ENCODE peak calls at places on chromosomes 6 and 20, in four cellular contexts. G is Panc1, W is PC-3, F is colonic mucosa. S is an unnamed sample. For H3K36me3, the result is how much of the 10 kb centered on the place peaks cover.

GRCh38 chr6:144595266-144595665 is 310.1 kb downstream of the UTRN start:
- DNase-seq in W (no peak), G (no peak), F (no peak), S (no peak)

GRCh38 chr20:20594171-20594530 is 118.3 kb downstream of the RALGAPA2 start:
- DNase-seq in G (no peak), W (peak), F (no peak), S (no peak)

GRCh38 chr20:50229156-50229605 is 38.6 kb downstream of the CEBPB start:
- DNase-seq in G (no peak), W (peak), F (peak), S (no peak)

GRCh38 chr20:49283703-49284625 is 6.1 kb upstream of the ZNFX1 start:
- DNase-seq in G (no peak), F (no peak), W (peak), S (no peak)

GRCh38 chr20:56909918-56910714 is 281.0 kb downstream of the TFAP2C start:
- DNase-seq in G (no peak), W (no peak), F (no peak), S (no peak)

GRCh38 chr6:53441035-53441493 is 92.3 kb upstream of the ELOVL5 start:
- DNase-seq in G (no peak), W (no peak), F (no peak), S (no peak)

GRCh38 chr6:72620866-72621242 is 1.0 kb upstream of the KCNQ5 start:
- DNase-seq in W (no peak), G (no peak), F (no peak), S (no peak)

GRCh38 chr6:112037783-112038216 is 16.1 kb upstream of the CCN6 start:
- DNase-seq in W (peak), F (peak), G (no peak), S (peak)

GRCh38 chr20:36050436-36051317 is 82.3 kb downstream of the CNBD2 start:
- DNase-seq in F (peak), G (peak), W (peak), S (peak)

GRCh38 chr6:33298773-33299236 is at the start of gene RGL2:
- DNase-seq in W (peak), F (peak), G (no peak), S (no peak)

GRCh38 chr6:165695736-165696515 is 32.9 kb upstream of the PDE10A start:
- DNase-seq in W (no peak), F (no peak), G (no peak), S (no peak)

GRCh38 chr6:165109011-165109410 is 200.4 kb downstream of the C6orf118 start:
- DNase-seq in F (no peak), G (no peak), W (no peak), S (no peak)

GRCh38 chr6:46172176-46172575 is 1.4 kb upstream of the ENPP5 start:
- DNase-seq in W (no peak), F (no peak), G (no peak), S (no peak)

GRCh38 chr20:14644698-14645097 is 307.3 kb upstream of the FLRT3 start:
- DNase-seq in G (no peak), F (no peak), W (no peak), S (no peak)

GRCh38 chr6:80183019-80183418 is 76.5 kb downstream of the BCKDHB start:
- DNase-seq in F (no peak), G (no peak), W (no peak), S (no peak)

GRCh38 chr6:90000864-90001731 is 106.8 kb downstream of the GJA10 start:
- DNase-seq in F (no peak), W (peak), G (no peak), S (no peak)

GRCh38 chr6:45724511-45724910 is 291.1 kb downstream of the CLIC5 start:
- DNase-seq in F (no peak), G (no peak), W (peak), S (no peak)

GRCh38 chr6:42118162-42119001 is 24.0 kb downstream of the C6orf132 start:
- DNase-seq in F (peak), G (no peak), W (peak), S (no peak)

GRCh38 chr6:22413681-22414305 is 117.0 kb upstream of the PRL start:
- DNase-seq in G (no peak), W (peak), F (no peak), S (no peak)

GRCh38 chr20:61458146-61458746 is 206.2 kb downstream of the CDH4 start:
- DNase-seq in W (no peak), G (no peak), F (no peak), S (no peak)

GRCh38 chr6:39980839-39981580 is 46.7 kb upstream of the MOCS1 start:
- DNase-seq in G (no peak), F (peak), W (peak), S (no peak)

GRCh38 chr20:53975761-53976160 is 94.6 kb downstream of the BCAS1 start:
- DNase-seq in W (no peak), F (no peak), G (no peak), S (no peak)

GRCh38 chr6:38671885-38672467 is 31.0 kb downstream of the GLO1 start:
- DNase-seq in F (peak), G (peak), W (peak), S (peak)

GRCh38 chr20:59823860-59824259 is 109.6 kb downstream of the SYCP2 start:
- DNase-seq in F (peak), G (no peak), W (no peak), S (no peak)

GRCh38 chr20:16595376-16595775 is 22.1 kb upstream of the KIF16B start:
- DNase-seq in G (no peak), W (no peak), F (no peak), S (no peak)

GRCh38 chr6:135935951-135936601 is 84.6 kb downstream of the PDE7B start:
- DNase-seq in G (peak), F (no peak), W (peak), S (no peak)

GRCh38 chr20:61112515-61112914 is 139.5 kb upstream of the CDH4 start:
- DNase-seq in W (no peak), F (no peak), G (no peak), S (no peak)

GRCh38 chr20:1663917-1664316 is 6.3 kb upstream of the SIRPG start:
- DNase-seq in W (peak), F (no peak), G (no peak), S (no peak)

GRCh38 chr6:110581682-110582081 is 105.3 kb upstream of the SLC22A16 start:
- DNase-seq in G (no peak), W (no peak), F (no peak), S (no peak)

GRCh38 chr6:133362813-133363212 is 121.7 kb downstream of the EYA4 start:
- DNase-seq in G (no peak), F (no peak), W (no peak), S (no peak)

GRCh38 chr6:2988076-2988425 is 11.6 kb upstream of the NQO2 start:
- DNase-seq in W (no peak), F (no peak), G (no peak), S (no peak)

GRCh38 chr20:57076202-57076651 is 190.2 kb downstream of the BMP7 start:
- DNase-seq in F (no peak), W (peak), G (no peak), S (no peak)

GRCh38 chr6:30349411-30350177 is 4.6 kb downstream of the RPP21 start:
- DNase-seq in F (no peak), G (no peak), W (no peak), S (no peak)

GRCh38 chr20:11604339-11604738 is 313.4 kb upstream of the BTBD3 start:
- DNase-seq in G (no peak), W (no peak), F (no peak), S (no peak)

DNA sequence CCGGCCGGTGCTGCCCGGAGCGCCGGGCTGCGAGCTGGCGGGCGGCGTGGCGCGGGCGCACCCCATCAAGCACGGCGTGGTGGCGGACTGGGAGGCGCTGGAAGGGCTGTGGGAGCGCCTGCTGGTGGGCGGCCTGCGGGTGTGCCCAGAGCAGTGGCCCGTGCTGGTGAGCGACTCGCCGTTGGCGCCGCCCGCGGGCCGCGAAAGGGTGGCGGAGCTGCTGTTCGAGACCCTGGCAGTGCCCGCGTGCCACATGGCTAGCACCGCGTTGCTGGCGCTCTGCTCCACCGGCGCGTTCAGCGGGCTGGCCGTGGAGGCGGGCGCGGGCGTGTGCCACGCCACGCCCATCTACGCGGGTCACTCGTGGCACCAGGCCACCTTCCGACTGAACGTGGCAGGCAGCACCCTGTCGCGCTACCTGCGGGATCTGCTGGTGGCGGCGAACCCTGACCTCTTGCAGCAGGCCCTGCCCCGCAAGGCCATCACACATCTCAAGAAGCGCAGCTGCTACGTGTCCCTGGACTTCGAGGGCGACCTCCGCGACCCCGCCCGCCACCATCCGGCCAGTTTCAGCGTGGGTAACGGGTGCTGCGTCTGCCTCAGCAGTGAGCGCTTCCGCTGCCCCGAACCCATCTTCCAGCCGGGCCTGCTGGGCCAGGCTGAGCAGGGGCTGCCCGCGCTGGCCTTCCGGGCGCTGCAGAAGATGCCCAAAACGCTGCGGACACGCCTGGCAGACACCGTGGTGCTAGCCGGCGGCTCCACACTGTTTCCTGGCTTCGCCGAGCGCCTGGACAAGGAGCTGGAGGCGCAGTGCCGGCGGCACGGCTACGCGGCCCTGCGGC is 723 bp downstream of the ACTL10 start:
- DNase-seq in F (peak), G (no peak), W (peak), S (no peak)
- H3K4me3 ChIP-seq in F (peak), G (no peak), W (peak), S (peak)

DNA sequence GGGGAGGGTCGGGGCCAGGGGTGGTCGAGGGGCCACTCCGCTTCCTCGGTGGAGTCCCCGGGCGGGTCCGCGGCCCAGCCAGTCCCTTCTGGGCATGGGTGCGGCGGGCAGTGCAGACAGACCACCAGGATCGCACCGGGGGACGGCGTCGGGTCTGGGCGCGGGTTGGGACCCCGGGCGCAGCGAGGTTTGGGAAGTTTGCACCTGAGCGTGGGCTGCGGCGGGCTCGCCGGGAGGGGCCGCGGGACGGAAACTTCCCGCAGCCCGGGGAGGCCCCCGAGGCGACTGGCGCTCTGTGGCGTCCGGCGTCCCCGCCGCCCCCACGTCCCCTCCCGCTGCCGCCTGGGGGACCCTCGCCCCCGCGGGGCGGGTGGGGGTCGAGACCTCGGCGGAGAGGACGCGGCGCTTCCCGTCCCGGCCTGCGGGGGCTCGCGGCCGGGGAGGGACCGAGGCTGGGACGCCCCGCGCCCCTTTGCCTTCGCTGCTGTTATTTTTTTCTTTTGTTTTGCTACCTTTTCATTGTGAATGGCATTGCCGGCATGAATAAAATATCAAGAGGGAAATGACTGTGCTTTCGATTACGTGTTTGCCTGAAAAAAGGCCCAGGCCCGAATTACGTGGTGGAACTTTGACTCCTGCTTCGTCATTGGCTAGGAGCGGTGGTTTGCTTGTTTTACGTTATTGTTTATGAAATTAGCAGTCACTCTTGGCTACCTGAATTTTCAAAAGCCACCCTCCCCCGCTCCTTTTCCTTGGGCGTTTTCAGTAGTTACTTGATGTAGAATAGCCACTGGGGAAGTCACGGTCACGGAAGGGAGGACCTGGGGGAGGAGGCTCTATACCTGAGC is 701 bp downstream of the SNX9 start:
- DNase-seq in W (peak), F (peak), G (peak), S (peak)
- TF ChIP-seq CTCF in W (no peak), F (no peak), G (peak), S (no peak)

DNA sequence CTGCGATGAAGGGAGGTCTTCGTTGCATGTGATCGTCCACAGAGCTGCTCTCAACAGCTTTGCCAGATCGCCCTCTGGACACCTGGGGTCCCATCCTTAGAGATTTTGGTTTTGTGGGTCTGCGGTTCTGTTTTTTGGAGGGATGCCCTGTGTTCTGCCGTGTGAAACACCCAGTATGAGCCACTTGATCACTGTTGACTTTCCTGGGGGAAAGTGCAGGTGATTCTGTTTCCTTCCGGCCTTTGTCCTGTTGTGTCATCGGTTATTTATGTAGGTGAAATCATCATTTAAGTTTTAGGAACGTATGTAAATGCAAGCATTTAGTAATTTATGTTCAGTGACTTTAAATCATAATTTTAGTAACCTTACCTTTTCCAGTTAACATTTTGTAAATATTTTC is 56.4 kb upstream of the SLC22A1 start:
- DNase-seq in F (no peak), W (peak), G (no peak), S (no peak)
- H3K36me3 ChIP-seq in F (under half), W (under half), G (under half), S (under half)

GRCh38 chr20:33716498-33716897 is 3.6 kb downstream of the PXMP4 start:
- DNase-seq in W (no peak), G (no peak), F (no peak), S (no peak)

GRCh38 chr20:33719277-33719988 is 677 bp downstream of the PXMP4 start:
- DNase-seq in W (no peak), G (no peak), F (peak), S (no peak)

GRCh38 chr20:33724439-33725094 is 4.5 kb upstream of the PXMP4 start:
- DNase-seq in W (no peak), F (no peak), G (no peak), S (no peak)

GRCh38 chr20:33721391-33722140 is 1.5 kb upstream of the PXMP4 start:
- DNase-seq in F (no peak), W (no peak), G (no peak), S (no peak)

GRCh38 chr20:33719989-33720709 is at the start of gene PXMP4:
- DNase-seq in G (peak), F (peak), W (no peak), S (peak)
- H3K4me3 ChIP-seq in G (peak), F (peak), W (no peak), S (peak)

GRCh38 chr6:109235639-109236038 is 140.3 kb downstream of the CEP57L1 start:
- DNase-seq in W (no peak), F (no peak), G (no peak), S (no peak)

GRCh38 chr6:109237986-109238329 is 142.7 kb downstream of the CEP57L1 start:
- DNase-seq in G (no peak), F (no peak), W (no peak), S (no peak)

GRCh38 chr6:109237082-109237985 is 142.0 kb downstream of the CEP57L1 start:
- DNase-seq in F (no peak), G (no peak), W (peak), S (no peak)

GRCh38 chr6:109238405-109238804 is 143.1 kb downstream of the CEP57L1 start:
- DNase-seq in G (no peak), F (no peak), W (no peak), S (no peak)

GRCh38 chr6:109236140-109237081 is 141.1 kb downstream of the CEP57L1 start:
- DNase-seq in F (no peak), W (no peak), G (no peak), S (no peak)
- TF ChIP-seq CTCF in F (no peak), W (no peak), G (peak), S (no peak)

GRCh38 chr6:36202101-36202500 is 5.6 kb downstream of the BRPF3 start:
- DNase-seq in F (no peak), G (no peak), W (no peak), S (no peak)
- H3K36me3 ChIP-seq in F (under half), G (under half), W (under half), S (under half)